ENCODE peak calls at places on chromosomes 1 and 21, in four cellular contexts. J, M, K and E are unnamed samples. For H3K4me1, the result is how much of the 10 kb centered on the place peaks cover.

GRCh38 chr1:79151006-79151796 is 144.7 kb upstream of the ADGRL4 start:
- DNase-seq in J (no peak), K (no peak), M (no peak), E (no peak)

GRCh38 chr21:37670883-37671282 is 245.4 kb downstream of the KCNJ6 start:
- DNase-seq in J (no peak), M (no peak), K (no peak), E (no peak)

GRCh38 chr1:223834660-223835263 is 11.0 kb downstream of the TP53BP2 start:
- DNase-seq in J (no peak), M (no peak), K (no peak), E (no peak)

GRCh38 chr1:34500451-34500850 is 254.4 kb upstream of the GJB5 start:
- DNase-seq in M (no peak), J (peak), K (peak), E (no peak)

GRCh38 chr1:104195395-104195794 is 445.7 kb downstream of the AMY1C start:
- DNase-seq in M (no peak), J (no peak), K (no peak), E (no peak)

GRCh38 chr1:158248122-158248521 is 6.1 kb upstream of the CD1A start:
- DNase-seq in M (no peak), K (no peak), J (peak), E (no peak)

GRCh38 chr1:154404984-154405761 is at the start of gene IL6R:
- DNase-seq in M (peak), K (peak), J (peak), E (peak)

GRCh38 chr1:116806245-116806644 is 52.0 kb downstream of the CD2 start:
- DNase-seq in J (peak), M (no peak), K (no peak), E (no peak)

GRCh38 chr1:119805247-119805646 is 6.0 kb downstream of the REG4 start:
- DNase-seq in K (no peak), J (no peak), M (no peak), E (no peak)

GRCh38 chr1:15341634-15342375 is 67.9 kb upstream of the EFHD2 start:
- DNase-seq in K (no peak), J (no peak), M (no peak), E (no peak)

GRCh38 chr1:30605441-30605920 is 117.9 kb downstream of the MATN1 start:
- DNase-seq in J (no peak), M (no peak), K (no peak), E (peak)

GRCh38 chr1:55707196-55707595 is 492.0 kb upstream of the USP24 start:
- DNase-seq in J (no peak), M (no peak), K (no peak), E (no peak)

GRCh38 chr1:107941123-107941522 is 23.9 kb downstream of the VAV3 start:
- DNase-seq in M (no peak), J (no peak), K (no peak), E (peak)
- H3K4me1 ChIP-seq in M (under half), J (under half), K (under half), E (under half)

GRCh38 chr1:26023826-26024225 is 2.3 kb downstream of the EXTL1 start:
- DNase-seq in M (no peak), K (no peak), J (no peak), E (no peak)

GRCh38 chr1:26021647-26022403 is at the start of gene EXTL1:
- DNase-seq in J (no peak), M (no peak), K (peak), E (no peak)

GRCh38 chr1:26020941-26021646 is 481 bp upstream of the EXTL1 start:
- DNase-seq in K (no peak), M (no peak), J (no peak), E (no peak)

GRCh38 chr1:26022994-26023393 is 1.4 kb downstream of the EXTL1 start:
- DNase-seq in J (no peak), M (no peak), K (no peak), E (no peak)

GRCh38 chr1:26022404-26022779 is 817 bp downstream of the EXTL1 start:
- DNase-seq in M (no peak), K (no peak), J (no peak), E (no peak)
- H3K27ac ChIP-seq in M (no peak), K (peak), J (no peak), E (no peak)

DNA sequence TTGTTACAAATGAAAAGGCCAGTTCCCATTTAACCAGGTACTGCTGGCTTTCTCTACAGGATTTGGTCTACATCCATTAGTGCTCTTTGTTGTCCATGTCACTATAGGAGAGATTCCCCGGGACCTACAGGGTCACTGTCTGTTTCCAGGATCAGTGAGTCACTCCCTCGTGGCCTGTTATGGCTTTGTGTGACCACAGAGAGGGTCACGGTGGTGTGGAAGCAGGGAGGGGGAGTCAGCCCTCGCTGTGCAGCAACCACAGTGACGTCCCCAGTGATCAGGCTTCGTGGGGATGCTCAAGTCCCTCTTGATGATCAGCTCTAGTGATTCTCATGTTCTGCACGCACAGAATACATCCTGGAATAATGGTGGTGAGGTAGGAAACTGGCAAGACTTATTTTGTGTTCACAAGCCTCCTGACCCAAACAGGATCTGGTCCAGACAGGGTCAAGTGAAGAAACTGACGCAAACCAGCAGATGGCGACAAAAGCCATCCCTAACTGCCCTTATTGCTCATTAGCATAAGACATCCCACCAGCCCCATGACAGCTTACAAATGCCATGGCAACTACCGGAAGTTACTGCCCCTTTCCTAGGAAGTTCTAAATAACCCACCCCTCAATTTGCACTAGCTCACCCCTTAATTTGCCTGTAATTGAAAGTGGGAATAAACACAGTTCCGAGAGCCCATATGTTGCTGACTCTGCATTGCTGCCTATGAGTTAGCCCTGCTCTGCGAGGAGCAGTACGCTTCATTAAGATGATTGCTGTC is 98.5 kb downstream of the DISC1 start:
- DNase-seq in J (peak), M (no peak), K (no peak), E (no peak)
- TF ChIP-seq CTCF in J (peak), M (no peak), K (peak), E (no peak)

DNA sequence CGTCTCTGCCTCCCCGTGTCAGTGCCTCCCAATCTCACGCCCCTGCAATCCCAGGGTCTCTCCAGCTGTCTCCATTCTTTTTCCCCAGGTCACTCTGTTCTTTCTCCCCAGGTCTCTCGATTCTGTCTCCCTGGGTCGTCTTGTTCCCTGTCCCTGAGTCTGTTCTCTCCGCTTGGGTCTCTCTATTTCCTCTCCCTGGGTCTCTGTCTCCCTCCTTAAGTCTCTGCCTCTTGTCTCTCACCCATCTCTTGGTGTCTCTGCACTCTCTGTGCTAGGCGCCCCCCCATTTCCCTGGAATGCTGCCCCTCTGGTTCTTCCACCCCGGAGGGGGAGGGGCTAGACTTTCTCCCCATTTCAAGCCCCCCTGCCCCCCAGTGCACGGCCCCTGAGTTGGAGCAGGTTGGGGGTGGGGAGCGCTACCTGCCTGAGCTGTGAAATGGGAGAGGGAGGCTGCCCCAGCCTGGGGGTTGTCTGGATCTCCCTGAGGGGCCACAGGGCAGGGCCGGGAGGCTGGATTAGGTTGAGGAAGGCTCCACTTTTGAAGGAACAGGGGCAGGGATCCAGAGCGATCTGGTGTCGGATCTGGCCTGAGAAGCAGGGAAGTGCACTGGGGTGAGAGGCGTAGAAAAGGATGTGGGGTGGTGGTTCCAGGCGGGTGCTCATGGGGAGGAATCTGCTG is 1.4 kb downstream of the PTPRF start:
- DNase-seq in K (no peak), J (no peak), M (peak), E (no peak)
- H3K4me1 ChIP-seq in K (under half), J (under half), M (under half), E (under half)